ENCODE peak calls at places on chromosomes 4 and X, in four cellular contexts. T is prostate gland, C is IMR-90, K is K562. D is an unnamed sample.

GRCh38 chrX:138711399-138712347 is at the start of gene FGF13:
- DNase-seq in T (peak), C (no peak), K (no peak), D (no peak)

GRCh38 chr4:147769386-147769785 is 37.5 kb downstream of the ARHGAP10 start:
- DNase-seq in T (no peak), C (no peak), K (no peak), D (no peak)

GRCh38 chr4:189059996-189060570 is 880.6 kb upstream of the FRG1 start:
- DNase-seq in T (no peak), C (no peak), K (no peak), D (peak)

GRCh38 chr4:185335579-185335978 is 60.1 kb downstream of the LRP2BP start:
- DNase-seq in T (no peak), C (no peak), K (no peak), D (no peak)

GRCh38 chrX:151899622-151900021 is 13.1 kb upstream of the MAGEA4 start:
- DNase-seq in T (no peak), C (peak), K (no peak), D (no peak)

GRCh38 chr4:127782025-127782274 is 172 bp upstream of the HSPA4L start:
- DNase-seq in T (peak), C (peak), K (peak), D (peak)

GRCh38 chr4:143406523-143406922 is 69.8 kb downstream of the GAB1 start:
- DNase-seq in T (no peak), C (no peak), K (no peak), D (peak)

GRCh38 chr4:15003441-15003890 is 1.2 kb downstream of the CPEB2 start:
- DNase-seq in T (peak), C (peak), K (peak), D (peak)

GRCh38 chrX:63350551-63350950 is 581 bp downstream of the SPIN4 start:
- DNase-seq in T (peak), C (no peak), K (peak), D (peak)

GRCh38 chr4:54852602-54853001 is 194.8 kb downstream of the KIT start:
- DNase-seq in T (no peak), C (no peak), K (peak), D (no peak)

GRCh38 chr4:54855221-54855854 is 197.6 kb downstream of the KIT start:
- DNase-seq in T (no peak), C (no peak), K (no peak), D (no peak)

DNA sequence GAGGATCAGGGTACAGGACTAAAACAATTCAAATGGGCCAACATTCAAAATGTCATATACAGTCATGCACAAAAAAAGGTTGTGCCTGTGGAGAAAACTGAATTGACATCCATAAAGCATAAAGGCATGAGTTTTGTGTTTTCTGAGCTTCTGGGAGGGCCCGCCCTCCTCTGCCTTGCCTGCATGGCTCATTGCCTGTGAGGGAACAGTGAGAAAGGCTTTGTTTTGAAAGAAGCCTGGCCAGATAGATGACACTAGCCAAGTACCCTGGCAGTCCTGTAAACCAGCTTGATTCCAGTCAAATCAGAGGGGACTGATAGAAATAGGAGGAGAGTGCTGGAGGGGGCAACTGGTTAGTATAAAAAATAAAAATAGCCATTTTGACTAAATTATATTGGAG is 194.3 kb downstream of the KIT start:
- DNase-seq in T (no peak), C (no peak), K (no peak), D (no peak)
- H3K4me3 ChIP-seq in T (no peak), C (no peak), K (no peak), D (no peak)

DNA sequence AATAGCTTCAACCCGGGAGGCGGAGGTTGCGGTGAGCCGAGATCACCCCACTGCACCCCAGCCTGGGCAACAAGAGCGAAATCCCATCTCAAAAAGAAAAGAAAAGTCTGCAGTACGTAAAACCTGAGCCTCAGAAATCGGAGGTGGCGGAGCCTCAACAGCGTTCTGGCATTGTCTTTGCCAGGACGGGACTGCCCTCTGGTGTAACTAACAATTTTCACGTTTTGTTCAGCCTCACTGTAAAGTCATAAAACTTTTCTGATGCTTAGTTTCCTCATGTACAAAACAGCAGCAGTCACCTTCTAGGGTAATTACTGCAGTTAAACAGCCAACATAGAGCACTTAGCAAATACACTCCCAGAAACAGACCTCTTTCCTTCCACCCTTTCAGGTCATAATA is 121.7 kb downstream of the RBM47 start:
- DNase-seq in T (no peak), C (no peak), K (no peak), D (no peak)
- TF ChIP-seq CTCF in T (no peak), C (no peak), K (no peak), D (peak)

GRCh38 chr4:6137747-6138135 is 62.6 kb downstream of the JAKMIP1 start:
- DNase-seq in T (no peak), C (no peak), K (no peak), D (no peak)

GRCh38 chr4:6134612-6135220 is 65.6 kb downstream of the JAKMIP1 start:
- DNase-seq in T (no peak), C (no peak), K (peak), D (no peak)

GRCh38 chr4:6142511-6142910 is 57.8 kb downstream of the JAKMIP1 start:
- DNase-seq in T (no peak), C (no peak), K (no peak), D (no peak)

GRCh38 chr4:6141554-6141953 is 58.8 kb downstream of the JAKMIP1 start:
- DNase-seq in T (no peak), C (no peak), K (no peak), D (no peak)

GRCh38 chr4:6137027-6137746 is 63.2 kb downstream of the JAKMIP1 start:
- DNase-seq in T (no peak), C (no peak), K (no peak), D (no peak)
- H3K4me3 ChIP-seq in T (no peak), C (no peak), K (no peak), D (no peak)

GRCh38 chr4:72290737-72291136 is 258.9 kb downstream of the NPFFR2 start:
- DNase-seq in T (no peak), C (no peak), K (no peak), D (no peak)

GRCh38 chr4:72301759-72302158 is 267.3 kb downstream of the ADAMTS3 start:
- DNase-seq in T (no peak), C (no peak), K (no peak), D (no peak)

GRCh38 chr4:72300126-72300525 is 268.3 kb downstream of the NPFFR2 start:
- DNase-seq in T (no peak), C (no peak), K (no peak), D (no peak)

DNA sequence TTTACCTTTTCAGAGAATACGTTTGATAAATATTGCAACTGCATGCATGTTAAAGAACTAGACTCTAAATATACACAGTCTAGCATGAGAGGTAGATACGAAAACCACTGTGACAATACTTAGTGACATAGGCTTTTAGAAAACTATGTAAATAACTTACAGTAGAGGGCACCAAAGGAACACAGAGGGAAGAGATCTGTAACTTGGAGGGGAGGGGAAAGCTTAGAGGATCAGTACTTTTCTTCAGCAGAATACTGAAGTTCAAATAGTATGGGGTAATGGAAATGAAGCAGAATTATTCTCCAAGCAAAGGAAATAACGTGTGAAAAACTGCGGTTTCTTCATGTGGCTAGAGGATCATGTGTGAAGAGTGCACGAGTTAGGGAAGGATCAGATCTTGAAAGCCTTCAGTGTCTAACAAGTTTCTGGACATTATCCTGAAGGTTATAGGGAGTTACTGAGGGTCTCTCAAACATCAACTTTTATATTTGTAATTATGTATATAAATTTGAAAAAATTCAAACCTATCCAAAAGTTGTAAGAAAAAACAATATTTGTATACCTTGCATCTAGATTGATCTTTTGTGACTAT is 264.3 kb downstream of the NPFFR2 start:
- DNase-seq in T (no peak), C (peak), K (peak), D (peak)
- TF ChIP-seq CTCF in T (peak), C (peak), K (peak), D (peak)

DNA sequence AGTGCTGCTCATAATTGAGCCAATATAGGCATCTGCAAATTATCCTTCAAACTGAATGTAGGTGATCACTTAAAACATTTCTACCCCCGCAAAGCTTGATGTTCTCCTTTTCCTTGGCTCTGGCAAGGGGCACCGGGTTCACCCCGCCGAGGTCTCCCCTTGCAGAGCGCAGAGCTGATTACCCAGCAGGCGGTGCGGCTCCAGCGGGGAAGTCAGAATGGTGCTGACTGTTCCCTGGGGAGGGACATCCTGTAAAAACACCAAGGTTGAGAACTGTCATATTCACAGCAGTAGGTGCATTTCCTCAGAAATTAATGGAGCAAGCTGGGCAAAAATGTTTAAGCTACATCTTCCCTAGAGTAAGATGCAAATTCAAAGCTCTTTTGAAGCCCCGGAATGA is 767.4 kb upstream of the TENM3 start:
- DNase-seq in T (no peak), C (no peak), K (no peak), D (no peak)
- H3K4me3 ChIP-seq in T (no peak), C (peak), K (no peak), D (no peak)